ENCODE peak calls at places on chromosomes 16 and 17, in five cellular contexts. G, O, X, Z and Q are unnamed samples.

GRCh38 chr16:914453-914852 is 56.3 kb downstream of the LMF1 start:
- DNase-seq in G (no peak), O (peak), X (no peak), Z (peak), Q (no peak)

GRCh38 chr16:89136931-89137330 is 34.6 kb upstream of the CDH15 start:
- DNase-seq in G (no peak), O (no peak), X (peak), Z (no peak), Q (no peak)

GRCh38 chr16:72426416-72426815 is 254.5 kb upstream of the PMFBP1 start:
- DNase-seq in G (no peak), O (no peak), X (no peak), Z (no peak), Q (no peak)

GRCh38 chr17:885971-886571 is 93.5 kb downstream of the NXN start:
- DNase-seq in G (no peak), O (peak), X (no peak), Z (no peak), Q (no peak)

GRCh38 chr16:29925173-29925804 is 737 bp downstream of the KCTD13 start:
- DNase-seq in G (no peak), O (no peak), X (no peak), Z (no peak), Q (no peak)

GRCh38 chr16:2333772-2334379 is 6.7 kb downstream of the ABCA3 start:
- DNase-seq in G (no peak), O (no peak), X (no peak), Z (peak), Q (no peak)

GRCh38 chr16:3175157-3176153 is 12.5 kb upstream of the OR1F1 start:
- DNase-seq in G (no peak), O (no peak), X (no peak), Z (peak), Q (peak)

GRCh38 chr17:80941171-80941570 is 50.5 kb upstream of the CHMP6 start:
- DNase-seq in G (no peak), O (no peak), X (no peak), Z (no peak), Q (no peak)

GRCh38 chr17:59387351-59388069 is 56.1 kb downstream of the YPEL2 start:
- DNase-seq in G (no peak), O (peak), X (no peak), Z (no peak), Q (no peak)

GRCh38 chr16:1981972-1982574 is 804 bp upstream of the NOXO1 start:
- DNase-seq in G (no peak), O (no peak), X (peak), Z (peak), Q (no peak)

GRCh38 chr17:37743875-37744632 is 805 bp downstream of the HNF1B start:
- DNase-seq in G (no peak), O (no peak), X (peak), Z (peak), Q (no peak)

GRCh38 chr16:11084484-11085024 is 140.2 kb downstream of the CLEC16A start:
- DNase-seq in G (no peak), O (peak), X (no peak), Z (peak), Q (peak)

GRCh38 chr17:63780507-63780906 is 6.5 kb downstream of the DDX42 start:
- DNase-seq in G (no peak), O (peak), X (no peak), Z (peak), Q (peak)

GRCh38 chr16:14035092-14035491 is 36.0 kb upstream of the MRTFB start:
- DNase-seq in G (no peak), O (no peak), X (no peak), Z (no peak), Q (no peak)

GRCh38 chr16:1057252-1057932 is 15.2 kb upstream of the SSTR5 start:
- DNase-seq in G (no peak), O (no peak), X (peak), Z (peak), Q (no peak)

GRCh38 chr16:12315330-12316138 is 339.0 kb downstream of the SNX29 start:
- DNase-seq in G (no peak), O (no peak), X (no peak), Z (peak), Q (no peak)

GRCh38 chr16:30104492-30104891 is 8.5 kb upstream of the YPEL3 start:
- DNase-seq in G (no peak), O (no peak), X (peak), Z (peak), Q (no peak)

GRCh38 chr16:56611281-56611833 is 3.0 kb downstream of the MT2A start:
- DNase-seq in G (no peak), O (peak), X (peak), Z (no peak), Q (peak)

GRCh38 chr16:64952177-64952576 is 169.7 kb downstream of the CDH11 start:
- DNase-seq in G (peak), O (peak), X (no peak), Z (no peak), Q (peak)

GRCh38 chr16:58464916-58465731 is 34.8 kb upstream of the NDRG4 start:
- DNase-seq in G (no peak), O (no peak), X (no peak), Z (no peak), Q (no peak)

GRCh38 chr16:21184834-21185233 is 26.4 kb downstream of the LDAF1 start:
- DNase-seq in G (no peak), O (no peak), X (no peak), Z (no peak), Q (no peak)

GRCh38 chr16:3020604-3021448 is 658 bp downstream of the TNFRSF12A start:
- DNase-seq in G (no peak), O (peak), X (peak), Z (peak), Q (peak)

GRCh38 chr16:31868701-31869167 is 4.9 kb upstream of the ZNF267 start:
- DNase-seq in G (no peak), O (peak), X (peak), Z (peak), Q (peak)

GRCh38 chr17:49587366-49588073 is 11.8 kb downstream of the NXPH3 start:
- DNase-seq in G (no peak), O (no peak), X (no peak), Z (no peak), Q (no peak)

GRCh38 chr17:12990041-12990808 is 27.6 kb downstream of the ELAC2 start:
- DNase-seq in G (no peak), O (no peak), X (no peak), Z (no peak), Q (no peak)

GRCh38 chr16:50354629-50355456 is 13.9 kb downstream of the BRD7 start:
- DNase-seq in G (no peak), O (peak), X (no peak), Z (peak), Q (no peak)

GRCh38 chr17:39246274-39246673 is 20.5 kb upstream of the STAC2 start:
- DNase-seq in G (no peak), O (no peak), X (no peak), Z (no peak), Q (no peak)

GRCh38 chr16:4346205-4346781 is 4.8 kb downstream of the PAM16 start:
- DNase-seq in G (no peak), O (no peak), X (no peak), Z (no peak), Q (no peak)

GRCh38 chr16:72036098-72036497 is 18.2 kb upstream of the HP start:
- DNase-seq in G (no peak), O (no peak), X (no peak), Z (no peak), Q (no peak)

GRCh38 chr16:52526830-52527229 is 20.1 kb downstream of the TOX3 start:
- DNase-seq in G (no peak), O (no peak), X (no peak), Z (no peak), Q (no peak)

GRCh38 chr17:5695480-5695879 is 111.2 kb upstream of the NLRP1 start:
- DNase-seq in G (no peak), O (no peak), X (no peak), Z (no peak), Q (no peak)
- H3K4me3 ChIP-seq in G (no peak), O (no peak), X (no peak), Z (no peak), Q (no peak)

GRCh38 chr16:85881436-85881835 is 17.5 kb upstream of the IRF8 start:
- DNase-seq in G (no peak), O (no peak), X (no peak), Z (no peak), Q (no peak)

GRCh38 chr16:85882181-85882810 is 16.7 kb upstream of the IRF8 start:
- DNase-seq in G (no peak), O (no peak), X (no peak), Z (no peak), Q (no peak)

GRCh38 chr16:85879975-85880831 is 18.8 kb upstream of the IRF8 start:
- DNase-seq in G (no peak), O (no peak), X (no peak), Z (no peak), Q (no peak)

GRCh38 chr16:85878407-85878806 is 20.6 kb upstream of the IRF8 start:
- DNase-seq in G (no peak), O (no peak), X (no peak), Z (no peak), Q (no peak)

DNA sequence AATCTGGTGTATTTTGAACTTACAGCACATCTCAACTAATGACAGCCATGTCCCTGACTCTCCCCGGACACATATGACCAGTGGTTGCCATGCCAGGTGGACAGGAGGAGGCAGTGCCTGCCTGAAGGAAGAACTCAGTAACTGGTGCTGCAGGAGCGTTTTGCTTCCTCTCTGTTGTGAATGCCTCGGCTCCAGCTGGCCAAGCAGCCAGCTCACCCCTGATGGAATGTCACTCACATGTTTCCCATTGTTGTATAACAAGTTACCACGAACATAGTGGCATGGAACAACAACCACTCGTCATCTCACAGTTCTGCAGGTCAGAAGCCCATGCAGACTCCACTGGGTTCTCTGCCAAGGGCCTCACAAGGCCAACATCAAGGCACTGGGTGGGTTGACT is 20.1 kb upstream of the IRF8 start:
- DNase-seq in G (peak), O (peak), X (no peak), Z (peak), Q (peak)
- TF ChIP-seq CTCF in G (no peak), O (no peak), X (no peak), Z (no peak), Q (no peak)

GRCh38 chr17:27324940-27325339 is 31.0 kb downstream of the WSB1 start:
- DNase-seq in G (no peak), O (no peak), X (no peak), Z (no peak), Q (no peak)
- H3K4me3 ChIP-seq in G (no peak), O (no peak), X (no peak), Z (no peak), Q (no peak)

DNA sequence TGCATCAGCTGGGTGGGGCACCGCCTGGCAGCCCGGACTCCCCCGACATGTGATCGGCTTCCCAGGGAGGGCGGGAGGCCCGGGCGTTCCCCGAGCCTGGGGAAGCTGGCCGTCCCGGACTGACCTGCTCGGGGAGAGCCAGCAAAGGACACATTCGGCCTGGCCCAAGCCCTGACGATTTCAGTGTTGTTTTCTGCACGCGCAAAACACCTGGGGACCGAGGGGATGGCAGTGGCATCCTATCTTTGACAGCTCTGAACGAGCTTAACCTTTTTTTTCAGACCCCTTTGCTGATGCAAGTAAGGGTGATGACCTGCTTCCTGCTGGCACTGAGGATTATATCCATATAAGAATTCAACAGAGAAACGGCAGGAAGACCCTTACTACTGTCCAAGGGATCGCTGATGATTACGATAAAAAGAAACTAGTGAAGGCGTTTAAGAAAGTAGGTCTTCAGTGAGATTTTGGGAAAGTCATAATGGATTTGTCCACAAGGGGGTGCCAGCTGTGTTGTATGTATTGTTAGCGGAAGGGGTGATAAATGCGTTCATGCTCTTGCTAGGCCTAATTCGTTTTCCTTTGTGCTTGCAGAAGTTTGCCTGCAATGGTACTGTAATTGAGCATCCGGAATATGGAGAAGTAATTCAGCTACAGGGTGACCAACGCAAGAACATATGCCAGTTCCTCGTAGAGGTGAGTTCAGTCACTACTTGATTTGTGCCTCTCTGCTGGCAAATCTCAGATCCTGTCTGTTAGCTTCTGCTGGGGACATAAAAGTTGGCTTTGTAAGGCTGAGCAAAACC is 1.0 kb downstream of the EIF1 start:
- DNase-seq in G (no peak), O (peak), X (no peak), Z (peak), Q (peak)
- TF ChIP-seq CTCF in G (peak), O (peak), X (no peak), Z (peak), Q (peak)

GRCh38 chr16:82699711-82700495 is 73.1 kb downstream of the CDH13 start:
- DNase-seq in G (peak), O (peak), X (no peak), Z (peak), Q (peak)
- H3K4me3 ChIP-seq in G (no peak), O (no peak), X (no peak), Z (no peak), Q (no peak)

GRCh38 chr17:66777689-66778225 is 57.2 kb upstream of the CACNG5 start:
- DNase-seq in G (peak), O (no peak), X (no peak), Z (no peak), Q (peak)
- TF ChIP-seq CTCF in G (no peak), O (no peak), X (no peak), Z (no peak), Q (no peak)

GRCh38 chr16:23959801-23960072 is 124.0 kb downstream of the PRKCB start:
- DNase-seq in G (no peak), O (no peak), X (no peak), Z (no peak), Q (no peak)
- H3K4me3 ChIP-seq in G (no peak), O (no peak), X (no peak), Z (no peak), Q (no peak)

DNA sequence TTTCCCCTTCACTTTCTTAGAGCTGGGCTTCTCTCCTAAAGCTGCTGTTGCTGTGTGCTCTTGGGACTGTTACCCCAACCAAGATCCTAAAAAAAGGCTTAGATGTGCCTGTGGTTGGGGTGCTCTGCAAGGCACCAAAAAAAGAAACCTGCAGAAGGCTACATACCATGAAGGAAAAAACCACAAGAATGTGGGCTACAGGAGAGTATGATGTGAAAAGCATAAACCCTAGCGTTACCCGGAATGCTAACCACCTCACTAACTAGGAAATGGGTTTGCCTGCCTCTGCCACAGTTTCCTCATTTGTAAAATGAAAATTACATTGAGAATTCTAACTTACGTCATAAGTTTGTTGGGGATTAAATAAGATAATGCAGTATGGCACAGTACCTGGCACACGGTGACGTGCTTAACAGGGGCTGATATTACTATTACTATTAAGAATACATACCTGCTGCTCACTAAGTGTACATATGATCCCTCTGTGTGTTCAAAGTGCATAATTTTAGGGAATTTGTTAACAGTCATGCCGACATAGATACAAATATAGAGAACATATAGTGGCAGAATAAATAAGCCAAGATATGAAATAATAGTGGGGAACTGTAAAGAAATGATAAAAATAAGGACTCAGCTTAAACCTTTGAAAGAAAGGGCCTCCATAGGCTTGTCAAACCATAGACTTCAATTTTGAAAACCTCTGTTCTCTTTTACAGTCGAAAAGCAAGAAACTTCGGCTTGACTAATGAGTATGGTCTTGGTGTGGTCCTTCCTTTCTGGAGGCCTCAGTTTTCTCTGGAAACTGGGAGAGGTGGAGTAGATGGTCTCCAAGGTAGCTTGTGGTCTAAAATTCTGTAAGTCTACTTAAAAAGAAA is 177.8 kb upstream of the TBX2 start:
- DNase-seq in G (no peak), O (no peak), X (no peak), Z (no peak), Q (no peak)
- TF ChIP-seq CTCF in G (no peak), O (no peak), X (no peak), Z (no peak), Q (no peak)